ENCODE peak calls at places on chromosomes 16 and 17, in ten cellular contexts. One of them, this sample, is unnamed.

GRCh38 chr16:65038125-65038524 is 83.7 kb downstream of the CDH11 start:
- DNase-seq in body of pancreas: no peak
- DNase-seq in mucosa of descending colon: no peak
- DNase-seq in fibroblast of lung: peak
- DNase-seq in brain microvascular endothelial cell: no peak
- DNase-seq in IMR-90: peak
- DNase-seq in neural progenitor cell: peak
- DNase-seq in GM23338: no peak
- DNase-seq in sigmoid colon: no peak
- DNase-seq in fibroblast of the aortic adventitia: no peak
- DNase-seq in this sample: peak

GRCh38 chr16:75048546-75048945 is 49.7 kb downstream of the ZNRF1 start:
- DNase-seq in body of pancreas: no peak
- DNase-seq in mucosa of descending colon: no peak
- DNase-seq in fibroblast of lung: no peak
- DNase-seq in brain microvascular endothelial cell: no peak
- DNase-seq in IMR-90: peak
- DNase-seq in neural progenitor cell: no peak
- DNase-seq in GM23338: no peak
- DNase-seq in sigmoid colon: no peak
- DNase-seq in fibroblast of the aortic adventitia: no peak
- DNase-seq in this sample: no peak

GRCh38 chr17:61205931-61206330 is 193.7 kb upstream of the TBX2 start:
- DNase-seq in body of pancreas: no peak
- DNase-seq in mucosa of descending colon: no peak
- DNase-seq in fibroblast of lung: peak
- DNase-seq in brain microvascular endothelial cell: no peak
- DNase-seq in IMR-90: peak
- DNase-seq in neural progenitor cell: no peak
- DNase-seq in GM23338: no peak
- DNase-seq in sigmoid colon: no peak
- DNase-seq in fibroblast of the aortic adventitia: no peak
- DNase-seq in this sample: peak

GRCh38 chr16:12584488-12585233 is 219.0 kb downstream of the CPPED1 start:
- DNase-seq in body of pancreas: no peak
- DNase-seq in mucosa of descending colon: no peak
- DNase-seq in fibroblast of lung: no peak
- DNase-seq in brain microvascular endothelial cell: no peak
- DNase-seq in IMR-90: no peak
- DNase-seq in neural progenitor cell: no peak
- DNase-seq in GM23338: no peak
- DNase-seq in sigmoid colon: no peak
- DNase-seq in fibroblast of the aortic adventitia: no peak
- DNase-seq in this sample: no peak

GRCh38 chr17:33401253-33401652 is 108.2 kb upstream of the ASIC2 start:
- DNase-seq in body of pancreas: no peak
- DNase-seq in mucosa of descending colon: no peak
- DNase-seq in fibroblast of lung: no peak
- DNase-seq in brain microvascular endothelial cell: no peak
- DNase-seq in IMR-90: no peak
- DNase-seq in neural progenitor cell: no peak
- DNase-seq in GM23338: no peak
- DNase-seq in sigmoid colon: no peak
- DNase-seq in fibroblast of the aortic adventitia: no peak
- DNase-seq in this sample: no peak

GRCh38 chr17:50934672-50935200 is 68.6 kb upstream of the TOB1 start:
- DNase-seq in body of pancreas: no peak
- DNase-seq in mucosa of descending colon: no peak
- DNase-seq in fibroblast of lung: no peak
- DNase-seq in brain microvascular endothelial cell: no peak
- DNase-seq in IMR-90: no peak
- DNase-seq in neural progenitor cell: no peak
- DNase-seq in GM23338: no peak
- DNase-seq in sigmoid colon: no peak
- DNase-seq in fibroblast of the aortic adventitia: no peak
- DNase-seq in this sample: no peak

GRCh38 chr16:11303405-11304138 is 22.4 kb upstream of the PRM1 start:
- DNase-seq in body of pancreas: peak
- DNase-seq in mucosa of descending colon: no peak
- DNase-seq in fibroblast of lung: no peak
- DNase-seq in brain microvascular endothelial cell: no peak
- DNase-seq in IMR-90: no peak
- DNase-seq in neural progenitor cell: no peak
- DNase-seq in GM23338: no peak
- DNase-seq in sigmoid colon: no peak
- DNase-seq in fibroblast of the aortic adventitia: peak
- DNase-seq in this sample: no peak

GRCh38 chr16:30660424-30661251 is 2.4 kb downstream of the FBRS start:
- DNase-seq in body of pancreas: no peak
- DNase-seq in mucosa of descending colon: peak
- DNase-seq in fibroblast of lung: no peak
- DNase-seq in brain microvascular endothelial cell: peak
- DNase-seq in IMR-90: peak
- DNase-seq in neural progenitor cell: no peak
- DNase-seq in GM23338: no peak
- DNase-seq in sigmoid colon: no peak
- DNase-seq in fibroblast of the aortic adventitia: no peak
- DNase-seq in this sample: peak

GRCh38 chr17:48472485-48473281 is 42.7 kb upstream of the SKAP1 start:
- DNase-seq in body of pancreas: no peak
- DNase-seq in mucosa of descending colon: no peak
- DNase-seq in fibroblast of lung: no peak
- DNase-seq in brain microvascular endothelial cell: peak
- DNase-seq in IMR-90: peak
- DNase-seq in neural progenitor cell: peak
- DNase-seq in GM23338: peak
- DNase-seq in sigmoid colon: no peak
- DNase-seq in fibroblast of the aortic adventitia: peak
- DNase-seq in this sample: peak

GRCh38 chr17:58284613-58285421 is 4.1 kb upstream of the MPO start:
- DNase-seq in body of pancreas: no peak
- DNase-seq in mucosa of descending colon: no peak
- DNase-seq in fibroblast of lung: no peak
- DNase-seq in brain microvascular endothelial cell: no peak
- DNase-seq in IMR-90: no peak
- DNase-seq in neural progenitor cell: peak
- DNase-seq in GM23338: peak
- DNase-seq in sigmoid colon: peak
- DNase-seq in fibroblast of the aortic adventitia: no peak
- DNase-seq in this sample: no peak

GRCh38 chr17:77882481-77883212 is 75.9 kb upstream of the TNRC6C start:
- DNase-seq in body of pancreas: peak
- DNase-seq in mucosa of descending colon: peak
- DNase-seq in fibroblast of lung: peak
- DNase-seq in brain microvascular endothelial cell: peak
- DNase-seq in IMR-90: peak
- DNase-seq in neural progenitor cell: no peak
- DNase-seq in GM23338: no peak
- DNase-seq in sigmoid colon: peak
- DNase-seq in fibroblast of the aortic adventitia: peak
- DNase-seq in this sample: peak

GRCh38 chr17:49390548-49391324 is 23.9 kb downstream of the PHB1 start:
- DNase-seq in body of pancreas: no peak
- DNase-seq in mucosa of descending colon: peak
- DNase-seq in fibroblast of lung: no peak
- DNase-seq in brain microvascular endothelial cell: no peak
- DNase-seq in IMR-90: no peak
- DNase-seq in neural progenitor cell: no peak
- DNase-seq in GM23338: no peak
- DNase-seq in sigmoid colon: no peak
- DNase-seq in fibroblast of the aortic adventitia: no peak
- DNase-seq in this sample: no peak

GRCh38 chr16:27097671-27098275 is 31.0 kb downstream of the C16orf82 start:
- DNase-seq in body of pancreas: peak
- DNase-seq in mucosa of descending colon: no peak
- DNase-seq in fibroblast of lung: peak
- DNase-seq in brain microvascular endothelial cell: no peak
- DNase-seq in IMR-90: no peak
- DNase-seq in neural progenitor cell: no peak
- DNase-seq in GM23338: no peak
- DNase-seq in sigmoid colon: no peak
- DNase-seq in fibroblast of the aortic adventitia: peak
- DNase-seq in this sample: no peak

GRCh38 chr16:3131755-3132377 is 3.0 kb upstream of the ZNF213 start:
- DNase-seq in body of pancreas: peak
- DNase-seq in mucosa of descending colon: peak
- DNase-seq in fibroblast of lung: peak
- DNase-seq in brain microvascular endothelial cell: peak
- DNase-seq in IMR-90: peak
- DNase-seq in neural progenitor cell: peak
- DNase-seq in GM23338: peak
- DNase-seq in sigmoid colon: no peak
- DNase-seq in fibroblast of the aortic adventitia: peak
- DNase-seq in this sample: peak

GRCh38 chr17:4485676-4486646 is 12.7 kb upstream of the SPNS2 start:
- DNase-seq in body of pancreas: no peak
- DNase-seq in mucosa of descending colon: peak
- DNase-seq in fibroblast of lung: no peak
- DNase-seq in brain microvascular endothelial cell: no peak
- DNase-seq in IMR-90: no peak
- DNase-seq in neural progenitor cell: no peak
- DNase-seq in GM23338: no peak
- DNase-seq in sigmoid colon: no peak
- DNase-seq in fibroblast of the aortic adventitia: no peak
- DNase-seq in this sample: no peak

GRCh38 chr16:84303023-84303422 is 8.3 kb downstream of the WFDC1 start:
- DNase-seq in body of pancreas: no peak
- DNase-seq in mucosa of descending colon: no peak
- DNase-seq in fibroblast of lung: peak
- DNase-seq in brain microvascular endothelial cell: no peak
- DNase-seq in IMR-90: peak
- DNase-seq in neural progenitor cell: no peak
- DNase-seq in GM23338: no peak
- DNase-seq in sigmoid colon: peak
- DNase-seq in fibroblast of the aortic adventitia: peak
- DNase-seq in this sample: peak

GRCh38 chr16:54175552-54176375 is 110.8 kb downstream of the IRX3 start:
- DNase-seq in body of pancreas: no peak
- DNase-seq in mucosa of descending colon: no peak
- DNase-seq in fibroblast of lung: no peak
- DNase-seq in brain microvascular endothelial cell: no peak
- DNase-seq in IMR-90: no peak
- DNase-seq in neural progenitor cell: no peak
- DNase-seq in GM23338: no peak
- DNase-seq in sigmoid colon: no peak
- DNase-seq in fibroblast of the aortic adventitia: no peak
- DNase-seq in this sample: no peak
- H3K4me3 ChIP-seq in body of pancreas: no peak
- H3K4me3 ChIP-seq in mucosa of descending colon: no peak
- H3K4me3 ChIP-seq in fibroblast of lung: no peak
- H3K4me3 ChIP-seq in brain microvascular endothelial cell: peak
- H3K4me3 ChIP-seq in IMR-90: no peak
- H3K4me3 ChIP-seq in neural progenitor cell: no peak
- H3K4me3 ChIP-seq in GM23338: no peak
- H3K4me3 ChIP-seq in sigmoid colon: no peak
- H3K4me3 ChIP-seq in fibroblast of the aortic adventitia: no peak
- H3K4me3 ChIP-seq in this sample: no peak

DNA sequence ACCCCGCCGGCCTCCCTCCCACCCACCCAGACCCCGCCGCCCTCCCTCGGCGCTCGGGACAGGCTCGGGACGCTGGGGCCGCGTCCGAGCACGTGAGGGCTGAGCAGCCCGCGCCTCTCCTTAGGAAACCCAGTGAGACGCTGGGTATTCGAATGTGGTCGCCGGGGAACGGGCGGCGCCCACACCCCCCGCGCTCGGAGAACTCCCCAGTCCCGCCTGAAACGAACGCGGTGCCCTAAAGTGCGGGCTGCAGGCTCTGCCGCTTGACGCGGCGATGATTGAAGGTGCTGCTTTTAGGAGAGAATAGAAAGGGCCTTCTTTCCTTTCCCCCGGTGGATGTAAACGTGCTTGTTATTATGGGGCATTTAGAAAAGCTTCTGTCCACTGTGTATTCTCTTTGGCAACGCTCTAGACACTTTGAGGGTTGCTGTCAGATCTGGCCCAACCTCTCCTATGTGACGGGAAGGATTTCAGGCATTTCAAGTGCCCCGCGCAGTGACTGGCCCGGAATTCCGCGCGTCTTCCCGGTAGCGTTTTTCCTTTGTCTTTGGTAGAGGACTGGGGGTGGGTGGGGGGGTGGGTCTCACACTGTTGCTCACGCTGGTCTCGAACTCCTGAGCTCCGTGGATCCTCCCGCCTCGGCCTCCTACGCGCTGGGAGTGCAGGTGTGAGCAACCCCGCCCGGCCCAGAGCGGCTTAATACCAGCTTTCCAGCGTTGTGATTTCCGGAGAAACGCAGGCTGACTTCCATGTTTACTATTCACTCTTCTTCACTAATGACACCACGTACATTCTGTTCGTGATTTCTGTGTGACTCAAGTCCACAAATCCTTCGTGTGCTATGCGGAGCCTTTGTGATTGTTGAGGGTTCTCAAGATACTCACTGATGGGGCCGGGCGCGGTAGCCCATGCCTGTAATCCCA is 21.8 kb upstream of the FOXK2 start:
- DNase-seq in body of pancreas: peak
- DNase-seq in mucosa of descending colon: peak
- DNase-seq in fibroblast of lung: peak
- DNase-seq in brain microvascular endothelial cell: peak
- DNase-seq in IMR-90: peak
- DNase-seq in neural progenitor cell: peak
- DNase-seq in GM23338: peak
- DNase-seq in sigmoid colon: peak
- DNase-seq in fibroblast of the aortic adventitia: peak
- DNase-seq in this sample: peak
- TF ChIP-seq CTCF in body of pancreas: no peak
- TF ChIP-seq CTCF in mucosa of descending colon: no peak
- TF ChIP-seq CTCF in fibroblast of lung: no peak
- TF ChIP-seq CTCF in brain microvascular endothelial cell: no peak
- TF ChIP-seq CTCF in IMR-90: no peak
- TF ChIP-seq CTCF in neural progenitor cell: no peak
- TF ChIP-seq CTCF in GM23338: no peak
- TF ChIP-seq CTCF in sigmoid colon: no peak
- TF ChIP-seq CTCF in fibroblast of the aortic adventitia: no peak
- TF ChIP-seq CTCF in this sample: no peak

GRCh38 chr17:76368545-76368944 is 14.8 kb upstream of the PRPSAP1 start:
- DNase-seq in body of pancreas: no peak
- DNase-seq in mucosa of descending colon: no peak
- DNase-seq in fibroblast of lung: no peak
- DNase-seq in brain microvascular endothelial cell: peak
- DNase-seq in IMR-90: peak
- DNase-seq in neural progenitor cell: no peak
- DNase-seq in GM23338: peak
- DNase-seq in sigmoid colon: no peak
- DNase-seq in fibroblast of the aortic adventitia: no peak
- DNase-seq in this sample: no peak
- H3K4me3 ChIP-seq in body of pancreas: no peak
- H3K4me3 ChIP-seq in mucosa of descending colon: no peak
- H3K4me3 ChIP-seq in fibroblast of lung: no peak
- H3K4me3 ChIP-seq in brain microvascular endothelial cell: peak
- H3K4me3 ChIP-seq in IMR-90: no peak
- H3K4me3 ChIP-seq in neural progenitor cell: no peak
- H3K4me3 ChIP-seq in GM23338: no peak
- H3K4me3 ChIP-seq in sigmoid colon: no peak
- H3K4me3 ChIP-seq in fibroblast of the aortic adventitia: no peak
- H3K4me3 ChIP-seq in this sample: no peak

DNA sequence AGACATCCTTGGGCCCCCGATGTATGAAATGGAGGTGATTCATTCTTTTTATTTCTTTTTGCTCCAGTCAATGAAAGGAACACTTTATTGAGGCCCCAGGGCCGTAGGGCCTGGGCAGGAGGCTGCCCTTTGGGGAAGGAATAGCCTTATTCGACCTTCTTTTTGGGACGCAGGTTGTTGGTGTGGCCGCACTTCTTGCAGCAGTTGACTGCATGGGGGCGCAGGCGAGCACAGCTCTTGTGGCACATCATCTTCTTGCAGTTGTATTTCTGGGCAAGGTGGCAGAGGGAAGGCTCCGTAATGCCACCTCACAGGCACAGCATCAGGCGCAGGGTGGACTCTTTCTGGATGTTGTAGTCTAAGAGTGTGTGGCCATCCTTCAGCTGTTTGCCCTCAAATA is 50.9 kb downstream of the SIAH1 start:
- DNase-seq in body of pancreas: no peak
- DNase-seq in mucosa of descending colon: no peak
- DNase-seq in fibroblast of lung: no peak
- DNase-seq in brain microvascular endothelial cell: no peak
- DNase-seq in IMR-90: no peak
- DNase-seq in neural progenitor cell: peak
- DNase-seq in GM23338: peak
- DNase-seq in sigmoid colon: no peak
- DNase-seq in fibroblast of the aortic adventitia: no peak
- DNase-seq in this sample: no peak
- TF ChIP-seq CTCF in body of pancreas: no peak
- TF ChIP-seq CTCF in mucosa of descending colon: no peak
- TF ChIP-seq CTCF in fibroblast of lung: no peak
- TF ChIP-seq CTCF in brain microvascular endothelial cell: peak
- TF ChIP-seq CTCF in IMR-90: no peak
- TF ChIP-seq CTCF in neural progenitor cell: peak
- TF ChIP-seq CTCF in GM23338: peak
- TF ChIP-seq CTCF in sigmoid colon: no peak
- TF ChIP-seq CTCF in fibroblast of the aortic adventitia: no peak
- TF ChIP-seq CTCF in this sample: no peak